ENCODE peak calls at places on chromosomes 7 and 10, in five cellular contexts. Z, V, H, G and S are unnamed samples.
A peak's percentile ranks its signal among the peaks of the same experiment; 100 is the strongest.

GRCh38 chr10:126391162-126391880 is 3.0 kb upstream of the ADAM12 start:
- DNase-seq in G (peak; percentile 35), Z (no peak), V (no peak), H (no peak), S (no peak)

GRCh38 chr7:50209461-50210161 is 94.9 kb upstream of the IKZF1 start:
- DNase-seq in H (no peak), Z (no peak), V (no peak), G (no peak), S (no peak)

GRCh38 chr7:17140421-17140820 is 158.0 kb upstream of the AHR start:
- DNase-seq in H (no peak), V (no peak), Z (no peak), G (no peak), S (no peak)

GRCh38 chr10:51341216-51341615 is 266.9 kb downstream of the PRKG1 start:
- DNase-seq in H (no peak), G (no peak), Z (no peak), V (no peak), S (no peak)

GRCh38 chr10:29430101-29430500 is 141.2 kb downstream of the LYZL1 start:
- DNase-seq in H (no peak), Z (no peak), V (no peak), G (no peak), S (no peak)

GRCh38 chr7:143126146-143126545 is 5.7 kb upstream of the PIP start:
- DNase-seq in Z (no peak), G (no peak), V (no peak), H (no peak), S (no peak)

GRCh38 chr10:53102424-53102823 is 329.8 kb upstream of the MBL2 start:
- DNase-seq in Z (no peak), H (no peak), G (no peak), V (no peak), S (no peak)

GRCh38 chr10:7092603-7093002 is 318.2 kb downstream of the SFMBT2 start:
- DNase-seq in Z (no peak), H (no peak), G (no peak), V (no peak), S (no peak)

GRCh38 chr7:27899601-27900000 is 159.6 kb downstream of the TAX1BP1 start:
- DNase-seq in H (no peak), Z (no peak), G (no peak), V (no peak), S (no peak)

GRCh38 chr7:42893341-42894242 is 18.3 kb downstream of the C7orf25 start:
- DNase-seq in H (no peak), Z (no peak), G (no peak), V (no peak), S (no peak)

GRCh38 chr10:103241262-103242011 is 4.2 kb upstream of the RPEL1 start:
- DNase-seq in V (peak; percentile 62), H (peak; percentile 61), G (peak; percentile 43), Z (no peak), S (no peak)

GRCh38 chr7:157993406-157994105 is 594.1 kb downstream of the PTPRN2 start:
- DNase-seq in V (no peak), H (no peak), Z (no peak), G (no peak), S (no peak)

GRCh38 chr7:84746347-84746746 is 440.5 kb downstream of the SEMA3D start:
- DNase-seq in G (no peak), H (no peak), V (no peak), Z (no peak), S (no peak)

GRCh38 chr10:114879541-114880158 is 58.1 kb downstream of the FHIP2A start:
- DNase-seq in V (no peak), H (no peak), G (no peak), Z (peak; percentile 5), S (no peak)

GRCh38 chr7:37113661-37114355 is 334.9 kb downstream of the ELMO1 start:
- DNase-seq in Z (no peak), V (no peak), H (no peak), G (no peak), S (no peak)

GRCh38 chr7:7181519-7182155 is 707 bp upstream of the C1GALT1 start:
- DNase-seq in G (peak; percentile 42), H (no peak), V (peak; percentile 46), Z (peak; percentile 55), S (peak; percentile 16)

GRCh38 chr7:44694326-44694725 is 54.3 kb upstream of the ZMIZ2 start:
- DNase-seq in G (no peak), Z (no peak), H (no peak), V (no peak), S (no peak)

GRCh38 chr7:20958474-20958873 is 171.8 kb upstream of the SP8 start:
- DNase-seq in V (no peak), H (no peak), Z (no peak), G (no peak), S (no peak)

GRCh38 chr7:15648461-15648961 is 38.0 kb downstream of the MEOX2 start:
- DNase-seq in Z (no peak), G (no peak), V (no peak), H (no peak), S (no peak)

GRCh38 chr7:27160147-27160545 is 3.7 kb upstream of the HOXA7 start:
- DNase-seq in Z (no peak), G (no peak), H (peak; percentile 23), V (peak; percentile 71), S (no peak)

GRCh38 chr7:6401536-6401935 is 46.2 kb downstream of the DAGLB start:
- DNase-seq in G (no peak), V (no peak), H (no peak), Z (no peak), S (no peak)

GRCh38 chr7:2109936-2110585 is 122.7 kb downstream of the MAD1L1 start:
- DNase-seq in Z (no peak), V (no peak), H (no peak), G (peak; percentile 56), S (no peak)

GRCh38 chr7:27923308-27923980 is 183.5 kb downstream of the TAX1BP1 start:
- DNase-seq in V (peak; percentile 44), H (no peak), Z (no peak), G (no peak), S (no peak)

DNA sequence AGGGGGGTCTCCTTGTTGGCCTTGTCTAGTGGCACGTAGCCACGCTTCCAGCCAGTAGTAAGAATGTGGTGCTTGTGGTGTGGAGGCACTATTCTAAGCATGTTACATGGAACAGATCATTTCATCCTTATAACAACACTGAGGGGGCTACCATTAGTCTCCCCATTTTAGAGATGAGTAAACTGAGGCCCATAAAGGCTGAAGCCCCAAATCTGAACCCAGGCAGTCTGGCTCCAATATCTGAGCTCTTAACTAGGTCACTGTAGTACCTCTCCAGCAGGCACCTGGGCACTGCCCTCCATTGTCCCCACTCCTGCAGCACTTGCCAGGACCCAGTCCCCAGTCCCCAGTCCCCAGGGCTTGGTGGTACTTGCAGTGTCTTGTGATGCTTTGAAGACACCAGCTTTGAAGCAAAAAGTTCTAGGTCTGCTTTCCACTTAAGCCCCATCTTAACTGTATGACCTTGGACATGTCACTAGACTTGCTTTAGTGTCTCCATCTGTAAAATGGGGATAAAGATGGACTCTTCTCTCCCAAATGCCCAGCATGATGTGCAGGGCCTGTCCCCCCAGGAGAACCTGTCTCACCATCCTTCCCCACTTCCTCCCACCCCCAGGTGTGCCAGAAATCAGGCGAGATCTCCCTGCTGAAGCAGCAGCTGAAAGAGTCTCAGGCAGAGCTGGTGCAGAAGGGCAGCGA is 6.4 kb downstream of the LZTS2 start:
- DNase-seq in G (no peak), H (no peak), Z (no peak), V (no peak), S (no peak)
- H3K27ac ChIP-seq in G (no peak overlapping the region), H (no peak overlapping the region), Z (no peak overlapping the region), V (no peak overlapping the region), S (no peak overlapping the region)

GRCh38 chr10:33154590-33154989 is 179.9 kb downstream of the NRP1 start:
- DNase-seq in Z (no peak), G (no peak), V (no peak), H (no peak), S (no peak)

GRCh38 chr10:33152146-33152545 is 182.3 kb downstream of the NRP1 start:
- DNase-seq in G (no peak), H (no peak), V (no peak), Z (no peak), S (no peak)

GRCh38 chr10:33153266-33153967 is 181.1 kb downstream of the NRP1 start:
- DNase-seq in H (no peak), V (no peak), G (no peak), Z (no peak), S (no peak)

GRCh38 chr10:33152750-33153149 is 181.7 kb downstream of the NRP1 start:
- DNase-seq in V (no peak), Z (no peak), G (no peak), H (no peak), S (no peak)

GRCh38 chr10:33153968-33154327 is 180.5 kb downstream of the NRP1 start:
- DNase-seq in V (no peak), H (no peak), G (no peak), Z (no peak), S (no peak)
- H3K27ac ChIP-seq in V (no peak overlapping the region), H (no peak overlapping the region), G (peak overlapping the region; percentile 62), Z (peak overlapping the region; percentile 77), S (no peak overlapping the region)

GRCh38 chr7:95608344-95609173 is 12.2 kb upstream of the PDK4 start:
- DNase-seq in G (peak; percentile 94), V (peak; percentile 96), H (peak; percentile 90), Z (no peak), S (no peak)
- H3K27ac ChIP-seq in G (peak overlapping the region; percentile 92), V (peak overlapping the region; percentile 88), H (peak overlapping the region; percentile 96), Z (no peak overlapping the region), S (no peak overlapping the region)

GRCh38 chr7:818031-818699 is 14.1 kb upstream of the SUN1 start:
- DNase-seq in V (no peak), G (no peak), Z (no peak), H (no peak), S (no peak)

GRCh38 chr7:821688-822087 is 10.6 kb upstream of the SUN1 start:
- DNase-seq in Z (no peak), H (no peak), G (no peak), V (no peak), S (no peak)

GRCh38 chr7:822692-823276 is 9.5 kb upstream of the SUN1 start:
- DNase-seq in G (no peak), H (no peak), Z (no peak), V (peak; percentile 48), S (no peak)

GRCh38 chr7:823639-824038 is 8.6 kb upstream of the SUN1 start:
- DNase-seq in G (no peak), Z (no peak), V (peak; percentile 53), H (no peak), S (no peak)

GRCh38 chr7:820341-820740 is 11.9 kb upstream of the SUN1 start:
- DNase-seq in H (no peak), V (no peak), Z (no peak), G (no peak), S (no peak)
- H3K27ac ChIP-seq in H (no peak overlapping the region), V (peak overlapping the region; percentile 91), Z (no peak overlapping the region), G (no peak overlapping the region), S (no peak overlapping the region)

GRCh38 chr10:49363309-49364031 is 32.4 kb downstream of the DRGX start:
- DNase-seq in Z (no peak), H (no peak), G (no peak), V (no peak), S (no peak)
- H3K27ac ChIP-seq in Z (no peak overlapping the region), H (no peak overlapping the region), G (no peak overlapping the region), V (no peak overlapping the region), S (no peak overlapping the region)

GRCh38 chr7:25118048-25118753 is 6.9 kb downstream of the CYCS start:
- DNase-seq in V (no peak), Z (no peak), G (no peak), H (no peak), S (no peak)
- H3K27ac ChIP-seq in V (no peak overlapping the region), Z (no peak overlapping the region), G (no peak overlapping the region), H (no peak overlapping the region), S (no peak overlapping the region)

GRCh38 chr10:121615401-121615800 is 17.2 kb upstream of the FGFR2 start:
- DNase-seq in H (no peak), Z (no peak), V (no peak), G (no peak), S (no peak)
- H3K27ac ChIP-seq in H (no peak overlapping the region), Z (no peak overlapping the region), V (no peak overlapping the region), G (no peak overlapping the region), S (no peak overlapping the region)